ENCODE peak calls at places on chromosomes 6 and 20, in four cellular contexts. One of them, this sample, is unnamed. For H3K36me3, the result is how much of the 10 kb centered on the place peaks cover.

GRCh38 chr20:62776692-62777527 is 19.4 kb upstream of the MRGBP start:
- DNase-seq in spleen: peak
- DNase-seq in fibroblast of lung: no peak
- DNase-seq in heart right ventricle: no peak
- DNase-seq in this sample: peak

GRCh38 chr6:145063091-145063490 is 672.2 kb downstream of the EPM2A start:
- DNase-seq in heart right ventricle: no peak
- DNase-seq in fibroblast of lung: peak
- DNase-seq in spleen: no peak
- DNase-seq in this sample: no peak

GRCh38 chr6:4342407-4343137 is 207.2 kb upstream of the ECI2 start:
- DNase-seq in heart right ventricle: no peak
- DNase-seq in fibroblast of lung: peak
- DNase-seq in spleen: no peak
- DNase-seq in this sample: no peak

GRCh38 chr20:36642136-36642535 is 3.9 kb downstream of the SLA2 start:
- DNase-seq in spleen: no peak
- DNase-seq in fibroblast of lung: no peak
- DNase-seq in heart right ventricle: no peak
- DNase-seq in this sample: no peak

GRCh38 chr20:38346247-38346651 is at the start of gene LBP:
- DNase-seq in spleen: no peak
- DNase-seq in heart right ventricle: no peak
- DNase-seq in fibroblast of lung: no peak
- DNase-seq in this sample: no peak

GRCh38 chr6:139161817-139162284 is 27.0 kb downstream of the HECA start:
- DNase-seq in fibroblast of lung: no peak
- DNase-seq in spleen: no peak
- DNase-seq in heart right ventricle: no peak
- DNase-seq in this sample: no peak

GRCh38 chr6:13531956-13532355 is 42.4 kb upstream of the SIRT5 start:
- DNase-seq in heart right ventricle: no peak
- DNase-seq in spleen: no peak
- DNase-seq in fibroblast of lung: no peak
- DNase-seq in this sample: no peak

GRCh38 chr20:37220796-37221195 is 40.8 kb downstream of the GHRH start:
- DNase-seq in spleen: no peak
- DNase-seq in heart right ventricle: no peak
- DNase-seq in fibroblast of lung: no peak
- DNase-seq in this sample: no peak

GRCh38 chr6:157075549-157076426 is 247.5 kb downstream of the TMEM242 start:
- DNase-seq in heart right ventricle: no peak
- DNase-seq in fibroblast of lung: no peak
- DNase-seq in spleen: no peak
- DNase-seq in this sample: peak

GRCh38 chr6:56756219-56756789 is 113.6 kb upstream of the DST start:
- DNase-seq in spleen: no peak
- DNase-seq in fibroblast of lung: no peak
- DNase-seq in heart right ventricle: no peak
- DNase-seq in this sample: no peak

GRCh38 chr20:56229821-56230220 is 18.7 kb upstream of the MC3R start:
- DNase-seq in spleen: no peak
- DNase-seq in fibroblast of lung: no peak
- DNase-seq in heart right ventricle: no peak
- DNase-seq in this sample: no peak

GRCh38 chr6:2524090-2524489 is 226.6 kb downstream of the MYLK4 start:
- DNase-seq in spleen: no peak
- DNase-seq in heart right ventricle: no peak
- DNase-seq in fibroblast of lung: no peak
- DNase-seq in this sample: no peak

GRCh38 chr6:124962617-124963415 is 579 bp downstream of the RNF217 start:
- DNase-seq in fibroblast of lung: peak
- DNase-seq in heart right ventricle: peak
- DNase-seq in spleen: peak
- DNase-seq in this sample: no peak

GRCh38 chr6:43038727-43039126 is 14.9 kb downstream of the CUL7 start:
- DNase-seq in spleen: no peak
- DNase-seq in heart right ventricle: no peak
- DNase-seq in fibroblast of lung: no peak
- DNase-seq in this sample: no peak

GRCh38 chr6:101876431-101876830 is 482.9 kb downstream of the GRIK2 start:
- DNase-seq in fibroblast of lung: no peak
- DNase-seq in heart right ventricle: no peak
- DNase-seq in spleen: no peak
- DNase-seq in this sample: no peak

DNA sequence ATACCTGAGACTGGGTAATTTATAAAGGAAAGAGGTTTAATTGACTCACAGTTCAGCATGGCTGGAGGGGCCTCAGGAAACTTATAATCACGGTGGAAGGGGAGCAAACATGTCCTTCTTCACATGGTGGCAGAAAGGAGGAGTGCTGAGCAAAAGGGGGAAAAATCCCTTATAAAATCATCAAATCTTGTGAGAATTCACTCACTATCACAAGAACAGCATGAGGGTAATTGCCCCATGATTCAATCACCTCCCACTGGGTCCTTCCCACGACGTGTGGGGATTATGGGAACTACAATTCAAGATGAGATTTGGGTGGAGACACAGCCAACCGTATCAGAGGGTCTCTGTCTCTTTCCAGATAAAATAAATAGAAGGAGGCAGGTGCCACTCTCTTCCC is 48.7 kb downstream of the TNFAIP3 start:
- DNase-seq in heart right ventricle: no peak
- DNase-seq in fibroblast of lung: no peak
- DNase-seq in spleen: no peak
- DNase-seq in this sample: no peak
- TF ChIP-seq CTCF in heart right ventricle: no peak
- TF ChIP-seq CTCF in fibroblast of lung: no peak
- TF ChIP-seq CTCF in spleen: no peak
- TF ChIP-seq CTCF in this sample: no peak

GRCh38 chr6:79543411-79543810 is 6.2 kb upstream of the LCA5 start:
- DNase-seq in heart right ventricle: no peak
- DNase-seq in fibroblast of lung: no peak
- DNase-seq in spleen: no peak
- DNase-seq in this sample: no peak

GRCh38 chr6:79544299-79544927 is 7.2 kb upstream of the LCA5 start:
- DNase-seq in fibroblast of lung: peak
- DNase-seq in heart right ventricle: no peak
- DNase-seq in spleen: no peak
- DNase-seq in this sample: no peak

GRCh38 chr6:79544939-79545450 is 7.8 kb upstream of the LCA5 start:
- DNase-seq in heart right ventricle: peak
- DNase-seq in spleen: no peak
- DNase-seq in fibroblast of lung: peak
- DNase-seq in this sample: peak

GRCh38 chr6:79546186-79546585 is 9.0 kb upstream of the LCA5 start:
- DNase-seq in spleen: no peak
- DNase-seq in fibroblast of lung: peak
- DNase-seq in heart right ventricle: no peak
- DNase-seq in this sample: peak

GRCh38 chr6:79543886-79544285 is 6.7 kb upstream of the LCA5 start:
- DNase-seq in spleen: no peak
- DNase-seq in heart right ventricle: no peak
- DNase-seq in fibroblast of lung: no peak
- DNase-seq in this sample: no peak
- H3K4me3 ChIP-seq in spleen: no peak
- H3K4me3 ChIP-seq in heart right ventricle: no peak
- H3K4me3 ChIP-seq in fibroblast of lung: no peak
- H3K4me3 ChIP-seq in this sample: no peak

DNA sequence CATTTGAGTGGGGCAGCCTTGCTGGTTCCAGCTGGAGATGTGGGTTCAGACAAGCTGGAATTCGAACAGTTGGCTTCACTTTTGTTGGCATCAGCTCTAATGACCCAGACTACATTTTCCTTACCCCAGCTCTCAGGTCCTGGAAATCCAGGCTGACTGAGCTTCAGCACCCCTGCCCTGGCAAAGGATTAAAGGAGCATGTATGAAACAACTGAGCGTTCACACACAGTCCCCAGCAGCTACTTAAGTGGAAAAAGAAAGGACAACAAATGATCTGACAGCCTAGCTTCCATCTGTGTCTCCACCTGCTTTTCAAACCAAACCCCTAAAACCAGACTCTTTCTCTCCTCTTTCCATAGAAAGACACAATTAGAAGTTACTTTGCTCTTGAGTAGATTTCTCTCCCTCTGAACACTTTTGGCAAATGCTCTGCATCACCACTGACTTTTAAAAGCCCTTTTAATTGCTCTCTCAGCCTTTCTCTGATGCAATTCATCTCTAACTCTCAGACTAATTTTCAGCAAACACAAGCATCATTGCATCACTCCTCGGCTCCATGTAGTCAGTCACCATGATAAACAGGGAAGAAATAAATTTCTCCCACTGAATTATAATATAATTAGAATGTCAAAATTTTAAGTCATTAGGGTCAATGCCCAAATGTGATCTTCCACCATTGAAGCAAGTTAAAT is 28.1 kb downstream of the ROS1 start:
- DNase-seq in heart right ventricle: no peak
- DNase-seq in fibroblast of lung: peak
- DNase-seq in spleen: no peak
- DNase-seq in this sample: no peak
- H3K36me3 ChIP-seq in heart right ventricle: under half
- H3K36me3 ChIP-seq in fibroblast of lung: under half
- H3K36me3 ChIP-seq in spleen: under half
- H3K36me3 ChIP-seq in this sample: under half

DNA sequence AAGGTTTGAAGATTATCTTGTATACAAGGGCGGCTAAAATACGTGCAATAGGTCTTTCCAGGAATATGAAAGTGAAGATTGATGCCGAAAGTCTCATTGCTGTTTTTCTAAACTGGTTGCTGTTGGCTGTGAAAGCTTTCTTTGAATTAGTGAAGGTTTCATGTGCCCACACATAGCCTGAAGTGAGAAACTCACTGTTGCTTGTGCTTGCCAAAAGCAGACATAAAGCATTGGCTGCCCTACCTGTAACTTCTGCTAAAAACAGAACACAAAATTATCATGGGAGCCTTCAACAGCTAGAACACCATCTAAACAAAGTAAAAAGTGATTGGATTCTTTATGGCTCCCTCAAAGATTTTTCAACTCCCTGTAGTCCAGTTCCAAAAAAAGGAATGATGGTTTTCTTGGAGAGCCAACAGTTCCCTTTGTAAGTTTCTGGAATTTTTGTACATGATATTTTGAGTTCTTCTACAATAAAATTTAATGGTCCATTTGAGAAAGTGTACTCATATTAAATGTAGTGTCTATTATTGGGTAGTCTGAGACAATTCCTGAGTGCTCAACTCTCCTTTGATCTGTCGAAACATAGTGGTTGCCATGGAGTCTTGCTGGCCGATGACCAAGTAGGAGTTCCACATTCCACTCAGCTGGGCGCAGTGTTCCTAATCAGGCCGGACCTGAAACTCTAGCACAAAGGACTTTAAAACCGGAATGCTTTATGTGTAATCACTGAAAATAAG is 68.5 kb downstream of the PLEKHG1 start:
- DNase-seq in fibroblast of lung: peak
- DNase-seq in heart right ventricle: peak
- DNase-seq in spleen: no peak
- DNase-seq in this sample: peak
- TF ChIP-seq CTCF in fibroblast of lung: peak
- TF ChIP-seq CTCF in heart right ventricle: peak
- TF ChIP-seq CTCF in spleen: no peak
- TF ChIP-seq CTCF in this sample: peak

GRCh38 chr6:39114707-39115599 is at the start of gene SAYSD1:
- DNase-seq in heart right ventricle: peak
- DNase-seq in spleen: peak
- DNase-seq in fibroblast of lung: peak
- DNase-seq in this sample: peak
- H3K4me3 ChIP-seq in heart right ventricle: peak
- H3K4me3 ChIP-seq in spleen: peak
- H3K4me3 ChIP-seq in fibroblast of lung: peak
- H3K4me3 ChIP-seq in this sample: peak

GRCh38 chr6:82220167-82220566 is 27.4 kb downstream of the IBTK start:
- DNase-seq in heart right ventricle: no peak
- DNase-seq in spleen: no peak
- DNase-seq in fibroblast of lung: no peak
- DNase-seq in this sample: no peak

GRCh38 chr6:82211326-82211725 is 36.2 kb downstream of the IBTK start:
- DNase-seq in fibroblast of lung: no peak
- DNase-seq in heart right ventricle: no peak
- DNase-seq in spleen: no peak
- DNase-seq in this sample: no peak

GRCh38 chr6:82216549-82216948 is 31.0 kb downstream of the IBTK start:
- DNase-seq in heart right ventricle: no peak
- DNase-seq in spleen: no peak
- DNase-seq in fibroblast of lung: no peak
- DNase-seq in this sample: no peak

GRCh38 chr6:82217014-82217621 is 30.4 kb downstream of the IBTK start:
- DNase-seq in spleen: no peak
- DNase-seq in heart right ventricle: no peak
- DNase-seq in fibroblast of lung: no peak
- DNase-seq in this sample: no peak
- H3K36me3 ChIP-seq in spleen: half or more
- H3K36me3 ChIP-seq in heart right ventricle: under half
- H3K36me3 ChIP-seq in fibroblast of lung: under half
- H3K36me3 ChIP-seq in this sample: under half

DNA sequence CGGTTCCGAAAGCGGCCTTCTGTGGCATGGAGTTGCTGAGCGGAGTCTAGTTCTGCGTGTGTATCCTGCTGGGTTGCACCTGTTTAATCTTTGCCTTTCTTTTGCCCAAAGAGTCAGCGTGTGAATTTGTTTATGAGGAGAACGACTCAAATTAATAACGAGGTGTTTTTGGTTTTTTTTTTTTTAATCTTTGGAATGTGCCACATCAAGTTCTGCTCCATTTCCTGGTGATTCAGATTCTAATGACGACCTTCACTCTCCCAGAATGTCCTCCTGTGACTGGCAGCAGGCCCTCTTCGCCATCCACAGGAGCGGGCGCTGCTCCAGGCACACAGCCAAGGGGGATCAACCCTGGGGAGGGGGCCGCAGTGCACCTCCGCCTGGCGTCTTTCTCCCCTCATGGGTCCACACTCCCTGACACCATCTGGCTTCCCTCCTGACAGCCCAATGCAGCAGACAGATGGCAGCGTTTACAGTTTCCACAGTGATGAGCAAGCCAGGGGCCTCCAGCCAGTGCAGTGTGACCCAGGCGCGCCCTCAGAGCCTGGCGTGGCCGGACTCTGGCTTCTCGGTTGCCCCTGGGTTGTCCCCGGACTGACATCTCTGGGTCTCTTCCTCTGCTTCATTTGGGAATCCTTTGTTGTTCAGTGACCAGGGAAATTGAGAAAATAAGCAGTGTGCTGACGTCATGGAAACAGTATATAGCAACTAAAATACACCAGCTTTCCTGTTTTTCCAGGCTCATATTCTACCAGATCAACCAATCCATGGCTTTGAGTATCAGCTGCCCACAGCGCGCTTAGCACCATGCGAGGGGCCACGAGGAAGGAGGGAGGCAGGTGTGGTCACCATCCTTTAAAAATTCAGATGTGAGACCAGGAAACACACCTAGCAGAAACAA is 27.4 kb upstream of the AFDN start:
- DNase-seq in spleen: peak
- DNase-seq in heart right ventricle: no peak
- DNase-seq in fibroblast of lung: peak
- DNase-seq in this sample: no peak
- TF ChIP-seq CTCF in spleen: no peak
- TF ChIP-seq CTCF in heart right ventricle: no peak
- TF ChIP-seq CTCF in fibroblast of lung: no peak
- TF ChIP-seq CTCF in this sample: no peak

This sample was measured in bronchial epithelial cell.